ENCODE peak calls at places on chromosome 1, in six cellular contexts. One of them, this sample, is unnamed.

GRCh38 chr1:62912028-62912638 is 128.2 kb downstream of the ATG4C start:
- DNase-seq in Karpas-422: peak; percentile 62
- DNase-seq in foreskin fibroblast: peak; percentile 60
- DNase-seq in stimulated activated CD4-positive, alpha-beta T cell treated with anti-CD3 and anti-CD28 coated beads, Interleukin-12 subunit alpha, Interleukin-12 subunit beta, amount 100 ng/mL, for 4 hours: no peak
- DNase-seq in uterus: no peak
- DNase-seq in amniotic stem cell: no peak
- DNase-seq in this sample: peak; percentile 3

GRCh38 chr1:40395211-40396175 is 22.0 kb downstream of the SMAP2 start:
- DNase-seq in uterus: no peak
- DNase-seq in stimulated activated CD4-positive, alpha-beta T cell treated with anti-CD3 and anti-CD28 coated beads, Interleukin-12 subunit alpha, Interleukin-12 subunit beta, amount 100 ng/mL, for 4 hours: no peak
- DNase-seq in foreskin fibroblast: no peak
- DNase-seq in amniotic stem cell: no peak
- DNase-seq in Karpas-422: no peak
- DNase-seq in this sample: no peak

GRCh38 chr1:167991546-167991945 is 54.7 kb upstream of the MPC2 start:
- DNase-seq in uterus: no peak
- DNase-seq in amniotic stem cell: no peak
- DNase-seq in Karpas-422: no peak
- DNase-seq in foreskin fibroblast: no peak
- DNase-seq in stimulated activated CD4-positive, alpha-beta T cell treated with anti-CD3 and anti-CD28 coated beads, Interleukin-12 subunit alpha, Interleukin-12 subunit beta, amount 100 ng/mL, for 4 hours: no peak
- DNase-seq in this sample: no peak

GRCh38 chr1:67052741-67053534 is 1.0 kb downstream of the SLC35D1 start:
- DNase-seq in Karpas-422: peak; percentile 63
- DNase-seq in foreskin fibroblast: peak; percentile 70
- DNase-seq in stimulated activated CD4-positive, alpha-beta T cell treated with anti-CD3 and anti-CD28 coated beads, Interleukin-12 subunit alpha, Interleukin-12 subunit beta, amount 100 ng/mL, for 4 hours: peak; percentile 1
- DNase-seq in uterus: peak; percentile 16
- DNase-seq in amniotic stem cell: no peak
- DNase-seq in this sample: no peak

GRCh38 chr1:157868664-157869063 is 27.1 kb upstream of the CD5L start:
- DNase-seq in uterus: no peak
- DNase-seq in Karpas-422: no peak
- DNase-seq in foreskin fibroblast: no peak
- DNase-seq in stimulated activated CD4-positive, alpha-beta T cell treated with anti-CD3 and anti-CD28 coated beads, Interleukin-12 subunit alpha, Interleukin-12 subunit beta, amount 100 ng/mL, for 4 hours: no peak
- DNase-seq in amniotic stem cell: no peak
- DNase-seq in this sample: no peak

GRCh38 chr1:119139393-119139792 is 1.1 kb downstream of the WARS2 start:
- DNase-seq in stimulated activated CD4-positive, alpha-beta T cell treated with anti-CD3 and anti-CD28 coated beads, Interleukin-12 subunit alpha, Interleukin-12 subunit beta, amount 100 ng/mL, for 4 hours: no peak
- DNase-seq in Karpas-422: peak; percentile 59
- DNase-seq in amniotic stem cell: no peak
- DNase-seq in uterus: no peak
- DNase-seq in foreskin fibroblast: no peak
- DNase-seq in this sample: no peak

GRCh38 chr1:201140235-201140940 is 13.4 kb upstream of the ASCL5 start:
- DNase-seq in stimulated activated CD4-positive, alpha-beta T cell treated with anti-CD3 and anti-CD28 coated beads, Interleukin-12 subunit alpha, Interleukin-12 subunit beta, amount 100 ng/mL, for 4 hours: no peak
- DNase-seq in amniotic stem cell: no peak
- DNase-seq in foreskin fibroblast: no peak
- DNase-seq in Karpas-422: no peak
- DNase-seq in uterus: no peak
- DNase-seq in this sample: no peak

GRCh38 chr1:211329764-211330201 is 3.1 kb downstream of the TRAF5 start:
- DNase-seq in uterus: no peak
- DNase-seq in amniotic stem cell: no peak
- DNase-seq in foreskin fibroblast: no peak
- DNase-seq in Karpas-422: peak; percentile 77
- DNase-seq in stimulated activated CD4-positive, alpha-beta T cell treated with anti-CD3 and anti-CD28 coated beads, Interleukin-12 subunit alpha, Interleukin-12 subunit beta, amount 100 ng/mL, for 4 hours: no peak
- DNase-seq in this sample: no peak

GRCh38 chr1:203368624-203369451 is 17.9 kb upstream of the FMOD start:
- DNase-seq in Karpas-422: no peak
- DNase-seq in foreskin fibroblast: peak; percentile 94
- DNase-seq in amniotic stem cell: peak; percentile 46
- DNase-seq in uterus: peak; percentile 82
- DNase-seq in stimulated activated CD4-positive, alpha-beta T cell treated with anti-CD3 and anti-CD28 coated beads, Interleukin-12 subunit alpha, Interleukin-12 subunit beta, amount 100 ng/mL, for 4 hours: no peak
- DNase-seq in this sample: no peak

GRCh38 chr1:212638419-212639151 is 30.0 kb downstream of the ATF3 start:
- DNase-seq in foreskin fibroblast: peak; percentile 25
- DNase-seq in uterus: no peak
- DNase-seq in amniotic stem cell: no peak
- DNase-seq in stimulated activated CD4-positive, alpha-beta T cell treated with anti-CD3 and anti-CD28 coated beads, Interleukin-12 subunit alpha, Interleukin-12 subunit beta, amount 100 ng/mL, for 4 hours: no peak
- DNase-seq in Karpas-422: no peak
- DNase-seq in this sample: no peak

GRCh38 chr1:96842215-96842614 is 120.6 kb downstream of the PTBP2 start:
- DNase-seq in amniotic stem cell: no peak
- DNase-seq in stimulated activated CD4-positive, alpha-beta T cell treated with anti-CD3 and anti-CD28 coated beads, Interleukin-12 subunit alpha, Interleukin-12 subunit beta, amount 100 ng/mL, for 4 hours: no peak
- DNase-seq in Karpas-422: peak; percentile 54
- DNase-seq in uterus: no peak
- DNase-seq in foreskin fibroblast: peak; percentile 41
- DNase-seq in this sample: no peak

GRCh38 chr1:89954401-89954800 is 40.5 kb upstream of the ZNF326 start:
- DNase-seq in stimulated activated CD4-positive, alpha-beta T cell treated with anti-CD3 and anti-CD28 coated beads, Interleukin-12 subunit alpha, Interleukin-12 subunit beta, amount 100 ng/mL, for 4 hours: no peak
- DNase-seq in foreskin fibroblast: no peak
- DNase-seq in amniotic stem cell: no peak
- DNase-seq in Karpas-422: no peak
- DNase-seq in uterus: no peak
- DNase-seq in this sample: no peak

GRCh38 chr1:195325181-195325580 is 1283.1 kb downstream of the KCNT2 start:
- DNase-seq in stimulated activated CD4-positive, alpha-beta T cell treated with anti-CD3 and anti-CD28 coated beads, Interleukin-12 subunit alpha, Interleukin-12 subunit beta, amount 100 ng/mL, for 4 hours: no peak
- DNase-seq in foreskin fibroblast: no peak
- DNase-seq in amniotic stem cell: no peak
- DNase-seq in Karpas-422: no peak
- DNase-seq in uterus: no peak
- DNase-seq in this sample: no peak

GRCh38 chr1:231053493-231054162 is 13.6 kb upstream of the FAM89A start:
- DNase-seq in amniotic stem cell: peak; percentile 18
- DNase-seq in foreskin fibroblast: peak; percentile 78
- DNase-seq in stimulated activated CD4-positive, alpha-beta T cell treated with anti-CD3 and anti-CD28 coated beads, Interleukin-12 subunit alpha, Interleukin-12 subunit beta, amount 100 ng/mL, for 4 hours: no peak
- DNase-seq in uterus: peak; percentile 20
- DNase-seq in Karpas-422: peak; percentile 51
- DNase-seq in this sample: peak; percentile 10

GRCh38 chr1:172897738-172898137 is 153.0 kb downstream of the TNFSF18 start:
- DNase-seq in amniotic stem cell: no peak
- DNase-seq in Karpas-422: no peak
- DNase-seq in uterus: no peak
- DNase-seq in foreskin fibroblast: peak; percentile 76
- DNase-seq in stimulated activated CD4-positive, alpha-beta T cell treated with anti-CD3 and anti-CD28 coated beads, Interleukin-12 subunit alpha, Interleukin-12 subunit beta, amount 100 ng/mL, for 4 hours: no peak
- DNase-seq in this sample: no peak

GRCh38 chr1:169995993-169996392 is 78.5 kb downstream of the KIFAP3 start:
- DNase-seq in uterus: no peak
- DNase-seq in foreskin fibroblast: no peak
- DNase-seq in stimulated activated CD4-positive, alpha-beta T cell treated with anti-CD3 and anti-CD28 coated beads, Interleukin-12 subunit alpha, Interleukin-12 subunit beta, amount 100 ng/mL, for 4 hours: no peak
- DNase-seq in Karpas-422: no peak
- DNase-seq in amniotic stem cell: no peak
- DNase-seq in this sample: no peak

GRCh38 chr1:110067957-110068645 is 2.4 kb downstream of the ALX3 start:
- DNase-seq in foreskin fibroblast: peak; percentile 38
- DNase-seq in amniotic stem cell: no peak
- DNase-seq in stimulated activated CD4-positive, alpha-beta T cell treated with anti-CD3 and anti-CD28 coated beads, Interleukin-12 subunit alpha, Interleukin-12 subunit beta, amount 100 ng/mL, for 4 hours: no peak
- DNase-seq in uterus: no peak
- DNase-seq in Karpas-422: no peak
- DNase-seq in this sample: no peak

GRCh38 chr1:59415876-59416275 is 119.0 kb downstream of the FGGY start:
- DNase-seq in Karpas-422: no peak
- DNase-seq in amniotic stem cell: no peak
- DNase-seq in uterus: no peak
- DNase-seq in foreskin fibroblast: peak; percentile 31
- DNase-seq in stimulated activated CD4-positive, alpha-beta T cell treated with anti-CD3 and anti-CD28 coated beads, Interleukin-12 subunit alpha, Interleukin-12 subunit beta, amount 100 ng/mL, for 4 hours: no peak
- DNase-seq in this sample: no peak

GRCh38 chr1:172180886-172181285 is 239.6 kb upstream of the C1orf105 start:
- DNase-seq in uterus: peak; percentile 37
- DNase-seq in Karpas-422: no peak
- DNase-seq in stimulated activated CD4-positive, alpha-beta T cell treated with anti-CD3 and anti-CD28 coated beads, Interleukin-12 subunit alpha, Interleukin-12 subunit beta, amount 100 ng/mL, for 4 hours: peak; percentile 27
- DNase-seq in foreskin fibroblast: peak; percentile 73
- DNase-seq in amniotic stem cell: no peak
- DNase-seq in this sample: no peak

GRCh38 chr1:110144366-110144765 is 5.9 kb upstream of the SLC6A17 start:
- DNase-seq in uterus: no peak
- DNase-seq in foreskin fibroblast: no peak
- DNase-seq in amniotic stem cell: no peak
- DNase-seq in Karpas-422: no peak
- DNase-seq in stimulated activated CD4-positive, alpha-beta T cell treated with anti-CD3 and anti-CD28 coated beads, Interleukin-12 subunit alpha, Interleukin-12 subunit beta, amount 100 ng/mL, for 4 hours: no peak
- DNase-seq in this sample: no peak

GRCh38 chr1:12230549-12231275 is 882 bp downstream of the VPS13D start:
- DNase-seq in amniotic stem cell: no peak
- DNase-seq in foreskin fibroblast: peak; percentile 64
- DNase-seq in uterus: peak; percentile 23
- DNase-seq in stimulated activated CD4-positive, alpha-beta T cell treated with anti-CD3 and anti-CD28 coated beads, Interleukin-12 subunit alpha, Interleukin-12 subunit beta, amount 100 ng/mL, for 4 hours: no peak
- DNase-seq in Karpas-422: peak; percentile 48
- DNase-seq in this sample: no peak

GRCh38 chr1:168320805-168321577 is 40.3 kb downstream of the TBX19 start:
- DNase-seq in uterus: peak; percentile 54
- DNase-seq in amniotic stem cell: peak; percentile 90
- DNase-seq in foreskin fibroblast: peak; percentile 94
- DNase-seq in Karpas-422: no peak
- DNase-seq in stimulated activated CD4-positive, alpha-beta T cell treated with anti-CD3 and anti-CD28 coated beads, Interleukin-12 subunit alpha, Interleukin-12 subunit beta, amount 100 ng/mL, for 4 hours: no peak
- DNase-seq in this sample: no peak

GRCh38 chr1:61247881-61248752 is 165.8 kb downstream of the NFIA start:
- DNase-seq in stimulated activated CD4-positive, alpha-beta T cell treated with anti-CD3 and anti-CD28 coated beads, Interleukin-12 subunit alpha, Interleukin-12 subunit beta, amount 100 ng/mL, for 4 hours: no peak
- DNase-seq in foreskin fibroblast: no peak
- DNase-seq in Karpas-422: no peak
- DNase-seq in uterus: no peak
- DNase-seq in amniotic stem cell: no peak
- DNase-seq in this sample: no peak

GRCh38 chr1:210025870-210026269 is 87.9 kb downstream of the SYT14 start:
- DNase-seq in foreskin fibroblast: peak; percentile 6
- DNase-seq in amniotic stem cell: no peak
- DNase-seq in stimulated activated CD4-positive, alpha-beta T cell treated with anti-CD3 and anti-CD28 coated beads, Interleukin-12 subunit alpha, Interleukin-12 subunit beta, amount 100 ng/mL, for 4 hours: no peak
- DNase-seq in uterus: no peak
- DNase-seq in Karpas-422: no peak
- DNase-seq in this sample: no peak

GRCh38 chr1:165632491-165632890 is 1.5 kb downstream of the MGST3 start:
- DNase-seq in stimulated activated CD4-positive, alpha-beta T cell treated with anti-CD3 and anti-CD28 coated beads, Interleukin-12 subunit alpha, Interleukin-12 subunit beta, amount 100 ng/mL, for 4 hours: no peak
- DNase-seq in Karpas-422: no peak
- DNase-seq in uterus: no peak
- DNase-seq in foreskin fibroblast: no peak
- DNase-seq in amniotic stem cell: no peak
- DNase-seq in this sample: no peak

GRCh38 chr1:235919127-235919796 is 52.6 kb upstream of the LYST start:
- DNase-seq in Karpas-422: no peak
- DNase-seq in stimulated activated CD4-positive, alpha-beta T cell treated with anti-CD3 and anti-CD28 coated beads, Interleukin-12 subunit alpha, Interleukin-12 subunit beta, amount 100 ng/mL, for 4 hours: no peak
- DNase-seq in uterus: no peak
- DNase-seq in amniotic stem cell: no peak
- DNase-seq in foreskin fibroblast: peak; percentile 83
- DNase-seq in this sample: no peak

GRCh38 chr1:165228676-165229075 is 127.8 kb downstream of the LMX1A start:
- DNase-seq in uterus: no peak
- DNase-seq in stimulated activated CD4-positive, alpha-beta T cell treated with anti-CD3 and anti-CD28 coated beads, Interleukin-12 subunit alpha, Interleukin-12 subunit beta, amount 100 ng/mL, for 4 hours: no peak
- DNase-seq in Karpas-422: peak; percentile 41
- DNase-seq in foreskin fibroblast: peak; percentile 14
- DNase-seq in amniotic stem cell: no peak
- DNase-seq in this sample: no peak

GRCh38 chr1:152880907-152881306 is 2.8 kb downstream of the SMCP start:
- DNase-seq in stimulated activated CD4-positive, alpha-beta T cell treated with anti-CD3 and anti-CD28 coated beads, Interleukin-12 subunit alpha, Interleukin-12 subunit beta, amount 100 ng/mL, for 4 hours: no peak
- DNase-seq in foreskin fibroblast: no peak
- DNase-seq in amniotic stem cell: no peak
- DNase-seq in Karpas-422: no peak
- DNase-seq in uterus: no peak
- DNase-seq in this sample: no peak